ENCODE peak calls at places on chromosome 9, in five cellular contexts. Y, S, F, G and Q are unnamed samples. For H3K36me3, the result is how much of the 10 kb centered on the place peaks cover.

GRCh38 chr9:8860925-8861324 is 1061.3 kb upstream of the DMAC1 start:
- DNase-seq in Y (no peak), S (no peak), F (no peak), G (no peak), Q (no peak)

GRCh38 chr9:100472725-100473261 is at the start of gene TMEFF1:
- DNase-seq in Y (peak), S (peak), F (no peak), G (no peak), Q (no peak)

GRCh38 chr9:114721491-114722362 is 39.7 kb upstream of the TEX48 start:
- DNase-seq in Y (no peak), S (no peak), F (no peak), G (no peak), Q (no peak)

GRCh38 chr9:34457266-34458012 is 931 bp downstream of the FAM219A start:
- DNase-seq in Y (peak), S (peak), F (peak), G (peak), Q (no peak)

GRCh38 chr9:77011973-77012817 is 7.3 kb upstream of the FOXB2 start:
- DNase-seq in Y (peak), S (peak), F (no peak), G (peak), Q (peak)

GRCh38 chr9:88303785-88304495 is 84.3 kb upstream of the SPIN1 start:
- DNase-seq in Y (no peak), S (no peak), F (no peak), G (no peak), Q (no peak)

GRCh38 chr9:108467653-108468324 is 388.0 kb downstream of the ACTL7B start:
- DNase-seq in Y (no peak), S (no peak), F (no peak), G (no peak), Q (no peak)

GRCh38 chr9:78032599-78033457 is 1.2 kb upstream of the GNAQ start:
- DNase-seq in Y (no peak), S (no peak), F (no peak), G (peak), Q (no peak)

GRCh38 chr9:84670106-84670800 is 724 bp downstream of the NTRK2 start:
- DNase-seq in Y (peak), S (no peak), F (no peak), G (no peak), Q (no peak)

GRCh38 chr9:130921483-130921806 is 17.6 kb downstream of the FIBCD1 start:
- DNase-seq in Y (no peak), S (no peak), F (no peak), G (no peak), Q (no peak)

GRCh38 chr9:78213696-78214095 is 22.2 kb upstream of the CEP78 start:
- DNase-seq in Y (no peak), S (no peak), F (no peak), G (no peak), Q (peak)

GRCh38 chr9:95261890-95262289 is 55.6 kb downstream of the FANCC start:
- DNase-seq in Y (no peak), S (no peak), F (no peak), G (no peak), Q (no peak)

GRCh38 chr9:112360047-112360804 is 19.7 kb upstream of the HSDL2 start:
- DNase-seq in Y (no peak), S (no peak), F (no peak), G (no peak), Q (no peak)

GRCh38 chr9:112764344-112764743 is 13.8 kb downstream of the SNX30 start:
- DNase-seq in Y (peak), S (no peak), F (no peak), G (no peak), Q (no peak)

GRCh38 chr9:88682431-88682831 is 147.5 kb downstream of the NXNL2 start:
- DNase-seq in Y (no peak), S (no peak), F (no peak), G (peak), Q (peak)

GRCh38 chr9:86550411-86550810 is 196.2 kb upstream of the TUT7 start:
- DNase-seq in Y (no peak), S (no peak), F (no peak), G (no peak), Q (no peak)

GRCh38 chr9:93898502-93899426 is 56.4 kb downstream of the BARX1 start:
- DNase-seq in Y (no peak), S (no peak), F (peak), G (no peak), Q (no peak)

GRCh38 chr9:71758785-71759184 is 9.5 kb downstream of the CEMIP2 start:
- DNase-seq in Y (no peak), S (peak), F (no peak), G (no peak), Q (peak)

GRCh38 chr9:136882109-136882946 is 4.0 kb upstream of the TRAF2 start:
- DNase-seq in Y (no peak), S (peak), F (peak), G (no peak), Q (no peak)

GRCh38 chr9:70563437-70564204 is 149.2 kb upstream of the KLF9 start:
- DNase-seq in Y (peak), S (no peak), F (no peak), G (no peak), Q (no peak)

GRCh38 chr9:126860077-126860756 is at the start of gene ZBTB34:
- DNase-seq in Y (peak), S (peak), F (no peak), G (peak), Q (no peak)
- H3K4me3 ChIP-seq in Y (peak), S (peak), F (peak), G (peak), Q (peak)

GRCh38 chr9:133657120-133657661 is 21.0 kb downstream of the DBH start:
- DNase-seq in Y (no peak), S (no peak), F (no peak), G (no peak), Q (no peak)

GRCh38 chr9:133661846-133662636 is 25.9 kb downstream of the DBH start:
- DNase-seq in Y (peak), S (no peak), F (no peak), G (peak), Q (no peak)

GRCh38 chr9:133656211-133657119 is 20.3 kb downstream of the DBH start:
- DNase-seq in Y (no peak), S (no peak), F (no peak), G (no peak), Q (no peak)

GRCh38 chr9:133658442-133659431 is 22.6 kb downstream of the DBH start:
- DNase-seq in Y (peak), S (peak), F (no peak), G (peak), Q (no peak)

DNA sequence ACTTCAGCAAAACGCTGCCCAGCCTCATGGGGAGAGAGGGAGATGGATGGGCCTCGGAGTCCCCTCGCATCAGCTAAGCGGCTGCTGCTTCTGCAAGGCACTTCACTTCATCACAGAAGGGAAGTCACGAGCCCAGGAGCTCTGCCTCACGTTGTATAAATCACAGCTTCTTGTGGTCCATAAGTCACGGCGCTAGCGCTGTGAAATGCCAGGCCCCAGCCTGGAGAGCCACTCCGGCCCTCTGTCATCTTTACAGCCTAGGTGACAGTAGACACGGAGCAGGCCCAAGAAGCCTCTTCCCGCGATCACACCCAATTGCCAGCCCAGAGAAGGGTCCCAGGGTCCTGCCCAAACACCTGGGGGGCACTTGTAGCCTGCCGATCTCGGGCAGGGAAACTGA is 23.4 kb downstream of the DBH start:
- DNase-seq in Y (no peak), S (no peak), F (no peak), G (no peak), Q (no peak)
- TF ChIP-seq POLR2A in Y (no peak), S (no peak), F (no peak), G (no peak), Q (no peak)

GRCh38 chr9:107312651-107313050 is 29.6 kb downstream of the RAD23B start:
- DNase-seq in Y (no peak), S (no peak), F (no peak), G (no peak), Q (no peak)
- H3K36me3 ChIP-seq in Y (under half), S (under half), F (under half), G (under half), Q (half or more)

GRCh38 chr9:35537898-35538297 is 48.0 kb downstream of the RUSC2 start:
- DNase-seq in Y (peak), S (no peak), F (no peak), G (no peak), Q (no peak)
- H3K4me3 ChIP-seq in Y (no peak), S (no peak), F (peak), G (no peak), Q (peak)